ENCODE peak calls at places on chromosomes 13 and 19, in six cellular contexts. W, J, Q, U, T and V are unnamed samples.
A peak's percentile ranks its signal among the peaks of the same experiment; 100 is the strongest.

GRCh38 chr19:30386551-30387143 is 14.5 kb downstream of the ZNF536 start:
- DNase-seq in W (no peak), J (no peak), Q (no peak), U (no peak), T (no peak), V (no peak)

GRCh38 chr13:114073881-114074551 is 58.4 kb downstream of the RASA3 start:
- DNase-seq in W (no peak), J (no peak), Q (peak; percentile 53), U (no peak), T (no peak), V (no peak)

GRCh38 chr19:19059018-19059836 is 4.6 kb upstream of the SLC25A42 start:
- DNase-seq in W (no peak), J (no peak), Q (no peak), U (no peak), T (no peak), V (no peak)

GRCh38 chr19:30679286-30679685 is 307.1 kb downstream of the ZNF536 start:
- DNase-seq in W (no peak), J (no peak), Q (no peak), U (no peak), T (no peak), V (no peak)

GRCh38 chr19:309206-309565 is 18.0 kb upstream of the PLPP2 start:
- DNase-seq in W (no peak), J (no peak), Q (no peak), U (no peak), T (no peak), V (no peak)

GRCh38 chr13:94351292-94352000 is 128.0 kb downstream of the DCT start:
- DNase-seq in W (peak; percentile 47), J (no peak), Q (no peak), U (no peak), T (no peak), V (peak; percentile 58)

GRCh38 chr19:19297759-19298158 is 22.6 kb downstream of the SUGP1 start:
- DNase-seq in W (no peak), J (no peak), Q (no peak), U (no peak), T (no peak), V (no peak)

GRCh38 chr19:7975037-7975436 is 30.4 kb downstream of the ELAVL1 start:
- DNase-seq in W (no peak), J (no peak), Q (no peak), U (no peak), T (no peak), V (no peak)

GRCh38 chr13:110915874-110916670 is 1.2 kb upstream of the ANKRD10 start:
- DNase-seq in W (no peak), J (no peak), Q (no peak), U (no peak), T (no peak), V (no peak)

GRCh38 chr13:33057019-33057785 is 41.0 kb downstream of the KL start:
- DNase-seq in W (no peak), J (no peak), Q (no peak), U (no peak), T (no peak), V (no peak)

GRCh38 chr13:44578064-44578394 is 1.9 kb upstream of the TSC22D1 start:
- DNase-seq in W (no peak), J (no peak), Q (no peak), U (no peak), T (no peak), V (no peak)

GRCh38 chr19:19053508-19054314 is 10.1 kb upstream of the SLC25A42 start:
- DNase-seq in W (no peak), J (no peak), Q (no peak), U (no peak), T (peak; percentile 55), V (no peak)

GRCh38 chr13:29174093-29174492 is 354.0 kb downstream of the MTUS2 start:
- DNase-seq in W (no peak), J (no peak), Q (no peak), U (no peak), T (no peak), V (no peak)

GRCh38 chr13:51230473-51231105 is 8.4 kb downstream of the FAM124A start:
- DNase-seq in W (no peak), J (peak; percentile 78), Q (no peak), U (no peak), T (no peak), V (no peak)

GRCh38 chr13:114202581-114202980 is 23.5 kb downstream of the CFAP97D2 start:
- DNase-seq in W (no peak), J (no peak), Q (no peak), U (no peak), T (no peak), V (no peak)

GRCh38 chr19:4774136-4774535 is 17.4 kb upstream of the FEM1A start:
- DNase-seq in W (no peak), J (no peak), Q (no peak), U (no peak), T (no peak), V (no peak)

GRCh38 chr19:8655340-8655709 is 24.9 kb downstream of the NFILZ start:
- DNase-seq in W (no peak), J (no peak), Q (no peak), U (no peak), T (peak; percentile 80), V (no peak)

GRCh38 chr19:2978467-2978767 is 1.1 kb downstream of the TLE6 start:
- DNase-seq in W (no peak), J (no peak), Q (no peak), U (no peak), T (no peak), V (no peak)

GRCh38 chr19:55341191-55342043 is 1.7 kb downstream of the KMT5C start:
- DNase-seq in W (no peak), J (no peak), Q (peak; percentile 78), U (no peak), T (peak; percentile 67), V (no peak)

GRCh38 chr13:31880849-31881494 is 141.6 kb downstream of the RXFP2 start:
- DNase-seq in W (no peak), J (no peak), Q (no peak), U (no peak), T (peak; percentile 16), V (no peak)

GRCh38 chr13:102484329-102484728 is 82.5 kb upstream of the FGF14 start:
- DNase-seq in W (no peak), J (peak; percentile 14), Q (no peak), U (peak; percentile 4), T (no peak), V (no peak)

GRCh38 chr19:35154535-35155406 is at the start of gene FXYD5:
- DNase-seq in W (peak; percentile 27), J (no peak), Q (peak; percentile 86), U (no peak), T (peak; percentile 51), V (peak; percentile 29)

GRCh38 chr19:21680679-21681078 is 86.7 kb downstream of the ZNF100 start:
- DNase-seq in W (no peak), J (no peak), Q (no peak), U (no peak), T (no peak), V (no peak)

GRCh38 chr13:110965038-110965754 is 50.3 kb upstream of the ANKRD10 start:
- DNase-seq in W (no peak), J (peak; percentile 54), Q (no peak), U (peak; percentile 80), T (no peak), V (no peak)

GRCh38 chr13:22960827-22961226 is 220.0 kb upstream of the SGCG start:
- DNase-seq in W (no peak), J (no peak), Q (no peak), U (no peak), T (no peak), V (no peak)

GRCh38 chr19:50546527-50547221 is 21.6 kb downstream of the LRRC4B start:
- DNase-seq in W (no peak), J (no peak), Q (no peak), U (no peak), T (no peak), V (no peak)

GRCh38 chr19:50548191-50549058 is 19.8 kb downstream of the LRRC4B start:
- DNase-seq in W (no peak), J (no peak), Q (no peak), U (no peak), T (no peak), V (no peak)

GRCh38 chr19:50549927-50550593 is 18.2 kb downstream of the LRRC4B start:
- DNase-seq in W (no peak), J (no peak), Q (no peak), U (no peak), T (no peak), V (no peak)

GRCh38 chr19:50549059-50549926 is 18.9 kb downstream of the LRRC4B start:
- DNase-seq in W (no peak), J (no peak), Q (no peak), U (no peak), T (no peak), V (no peak)

DNA sequence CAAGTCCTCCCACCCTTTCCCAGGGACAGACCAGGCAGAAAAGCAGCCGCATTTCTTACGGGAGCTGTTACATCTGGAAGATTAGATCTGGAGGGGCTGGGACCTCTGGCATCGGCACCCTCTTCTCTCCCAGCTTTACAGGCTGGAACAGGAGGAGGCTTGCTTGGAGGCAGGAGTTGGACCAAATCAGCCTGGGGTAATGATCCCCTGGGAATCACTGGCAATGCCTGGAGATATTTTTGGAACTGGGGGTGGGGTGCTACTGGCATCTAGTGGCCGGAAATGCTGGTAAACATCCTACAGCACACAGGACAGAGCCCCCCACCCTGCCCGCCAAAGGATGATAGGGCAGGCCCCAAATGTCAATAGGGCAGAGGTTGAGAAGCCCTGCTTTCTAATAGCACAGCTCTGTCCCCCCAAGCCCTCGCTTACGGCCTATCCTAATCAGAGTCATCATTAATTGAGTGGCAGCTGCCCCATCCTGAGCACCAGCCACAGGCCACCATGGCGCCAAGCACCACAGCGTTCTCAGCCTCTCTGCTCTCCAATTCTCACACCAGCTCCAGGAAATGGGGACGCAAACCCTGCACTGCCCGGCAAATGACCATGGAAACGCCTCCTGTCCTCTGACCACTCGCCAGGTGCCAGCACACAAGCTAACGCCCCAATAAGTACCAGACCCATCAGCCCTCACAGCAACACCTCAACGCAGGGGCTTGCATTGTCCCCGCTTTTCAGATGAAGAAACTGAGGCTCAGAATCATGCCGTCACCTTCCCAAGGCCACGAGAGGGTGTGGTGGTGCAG is 20.6 kb downstream of the LRRC4B start:
- DNase-seq in W (no peak), J (no peak), Q (no peak), U (no peak), T (no peak), V (no peak)
- TF ChIP-seq CTCF in W (no peak), J (peak; percentile 10), Q (no peak), U (no peak), T (no peak), V (no peak)

DNA sequence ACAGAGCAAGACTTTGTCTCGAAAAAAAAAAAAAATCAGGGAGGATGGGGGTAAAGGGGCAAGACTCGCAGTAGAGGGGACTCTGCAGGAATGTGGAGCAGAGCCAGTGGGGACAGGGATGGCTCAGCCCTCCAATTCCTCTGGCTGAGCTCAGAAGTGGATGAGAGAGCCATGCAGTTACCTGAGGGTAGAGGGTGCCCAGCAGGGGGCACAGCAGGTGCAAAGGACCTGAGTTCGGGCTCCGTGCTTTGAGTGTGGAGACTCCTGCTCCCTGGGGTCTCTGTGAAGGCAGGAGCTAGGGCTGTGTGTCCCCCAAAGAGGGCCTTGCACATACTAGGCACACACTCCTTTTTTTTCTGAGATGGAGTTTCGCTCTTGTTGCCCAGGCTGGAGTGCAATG is 7.7 kb downstream of the DOCK6 start:
- DNase-seq in W (no peak), J (no peak), Q (no peak), U (no peak), T (no peak), V (no peak)
- TF ChIP-seq CTCF in W (no peak), J (peak; percentile 36), Q (no peak), U (peak; percentile 43), T (peak; percentile 37), V (no peak)

GRCh38 chr19:12669272-12670158 is 2.9 kb downstream of the WDR83 start:
- DNase-seq in W (peak; percentile 69), J (peak; percentile 48), Q (peak; percentile 89), U (peak; percentile 76), T (peak; percentile 84), V (no peak)
- TF ChIP-seq CTCF in W (no peak), J (no peak), Q (no peak), U (no peak), T (no peak), V (no peak)

GRCh38 chr13:27170221-27170520 is 1.4 kb downstream of the USP12 start:
- DNase-seq in W (no peak), J (peak; percentile 69), Q (no peak), U (no peak), T (no peak), V (no peak)
- TF ChIP-seq CTCF in W (no peak), J (no peak), Q (no peak), U (no peak), T (no peak), V (no peak)